ENCODE peak calls at places on chromosomes 13 and 19, in six cellular contexts. G is GM23248, I is RWPE2, Y is SK-N-SH, Q is ascending aorta, E is heart right ventricle. J is an unnamed sample.
A peak's percentile ranks its signal among the peaks of the same experiment; 100 is the strongest.

GRCh38 chr19:50555447-50556235 is 12.6 kb downstream of the LRRC4B start:
- DNase-seq in G (no peak), I (no peak), Y (peak; percentile 51), Q (no peak), E (peak; percentile 39), J (no peak)

GRCh38 chr13:88125055-88125454 is 453.9 kb downstream of the SLITRK5 start:
- DNase-seq in G (no peak), I (no peak), Y (no peak), Q (no peak), E (no peak), J (no peak)

GRCh38 chr19:13727798-13728197 is 36.5 kb upstream of the MRI1 start:
- DNase-seq in G (peak; percentile 78), I (no peak), Y (no peak), Q (no peak), E (no peak), J (no peak)

GRCh38 chr19:16000024-16000687 is 51.3 kb downstream of the OR10H4 start:
- DNase-seq in G (no peak), I (no peak), Y (no peak), Q (no peak), E (no peak), J (no peak)

GRCh38 chr13:50989476-50989875 is 79.9 kb downstream of the RNASEH2B start:
- DNase-seq in G (no peak), I (no peak), Y (peak; percentile 30), Q (no peak), E (no peak), J (no peak)

GRCh38 chr13:44759222-44759721 is 183.1 kb upstream of the TSC22D1 start:
- DNase-seq in G (peak; percentile 16), I (no peak), Y (no peak), Q (no peak), E (no peak), J (no peak)

GRCh38 chr13:101157261-101157660 is 259.0 kb downstream of the NALCN start:
- DNase-seq in G (peak; percentile 50), I (no peak), Y (no peak), Q (no peak), E (no peak), J (no peak)

GRCh38 chr13:94595006-94595942 is 678 bp downstream of the TGDS start:
- DNase-seq in G (peak; percentile 71), I (no peak), Y (peak; percentile 29), Q (no peak), E (no peak), J (no peak)

GRCh38 chr19:51521357-51521756 is 10.1 kb downstream of the SIGLEC6 start:
- DNase-seq in G (no peak), I (no peak), Y (no peak), Q (no peak), E (no peak), J (no peak)

GRCh38 chr13:23440821-23441608 is 7.5 kb upstream of the SACS start:
- DNase-seq in G (no peak), I (no peak), Y (no peak), Q (no peak), E (no peak), J (no peak)

GRCh38 chr13:29522044-29522685 is 73.3 kb downstream of the SLC7A1 start:
- DNase-seq in G (peak; percentile 98), I (no peak), Y (no peak), Q (no peak), E (no peak), J (no peak)

GRCh38 chr13:39776439-39776838 is 121.0 kb downstream of the COG6 start:
- DNase-seq in G (peak; percentile 45), I (no peak), Y (no peak), Q (no peak), E (no peak), J (no peak)

GRCh38 chr13:80010846-80011245 is 330.1 kb downstream of the SPRY2 start:
- DNase-seq in G (no peak), I (no peak), Y (no peak), Q (no peak), E (no peak), J (no peak)

GRCh38 chr19:50640368-50640767 is 687 bp upstream of the SYT3 start:
- DNase-seq in G (no peak), I (no peak), Y (no peak), Q (no peak), E (no peak), J (no peak)

GRCh38 chr13:50450279-50450678 is 393.2 kb downstream of the DLEU7 start:
- DNase-seq in G (no peak), I (no peak), Y (no peak), Q (no peak), E (no peak), J (no peak)

GRCh38 chr19:5621945-5622464 is 571 bp downstream of the SAFB2 start:
- DNase-seq in G (peak; percentile 60), I (no peak), Y (peak; percentile 29), Q (no peak), E (peak; percentile 21), J (no peak)

GRCh38 chr19:5622465-5623396 is at the start of the genes SAFB and SAFB2:
- DNase-seq in G (peak; percentile 100), I (peak; percentile 97), Y (peak; percentile 99), Q (peak; percentile 97), E (peak; percentile 100), J (peak; percentile 100)

GRCh38 chr19:5624154-5624663 is 1.3 kb downstream of the SAFB start:
- DNase-seq in G (peak; percentile 86), I (no peak), Y (peak; percentile 35), Q (no peak), E (peak; percentile 33), J (peak; percentile 72)

GRCh38 chr19:5623397-5624153 is 692 bp downstream of the SAFB start:
- DNase-seq in G (no peak), I (no peak), Y (peak; percentile 55), Q (no peak), E (peak; percentile 25), J (no peak)

GRCh38 chr19:5621311-5621944 is 1.1 kb downstream of the SAFB2 start:
- DNase-seq in G (no peak), I (no peak), Y (no peak), Q (no peak), E (no peak), J (no peak)
- H3K4me1 ChIP-seq in G (peaks cover 33% of the 10 kb centered on the region), I (peaks cover 20% of the 10 kb centered on the region), Y (peaks cover 34% of the 10 kb centered on the region), Q (peaks cover 44% of the 10 kb centered on the region), E (peaks cover 69% of the 10 kb centered on the region), J (peaks cover 44% of the 10 kb centered on the region)

GRCh38 chr19:10288662-10289166 is 1.0 kb upstream of the ICAM5 start:
- DNase-seq in G (peak; percentile 80), I (peak; percentile 81), Y (peak; percentile 83), Q (no peak), E (no peak), J (peak; percentile 79)

GRCh38 chr19:10290439-10290875 is 705 bp downstream of the ICAM5 start:
- DNase-seq in G (peak; percentile 73), I (no peak), Y (no peak), Q (no peak), E (no peak), J (no peak)

GRCh38 chr19:10290876-10291553 is 1.3 kb downstream of the ICAM5 start:
- DNase-seq in G (peak; percentile 80), I (peak; percentile 75), Y (peak; percentile 70), Q (no peak), E (peak; percentile 64), J (peak; percentile 92)

GRCh38 chr19:10289836-10290438 is at the start of gene ICAM5:
- DNase-seq in G (peak; percentile 74), I (peak; percentile 70), Y (no peak), Q (no peak), E (no peak), J (no peak)

DNA sequence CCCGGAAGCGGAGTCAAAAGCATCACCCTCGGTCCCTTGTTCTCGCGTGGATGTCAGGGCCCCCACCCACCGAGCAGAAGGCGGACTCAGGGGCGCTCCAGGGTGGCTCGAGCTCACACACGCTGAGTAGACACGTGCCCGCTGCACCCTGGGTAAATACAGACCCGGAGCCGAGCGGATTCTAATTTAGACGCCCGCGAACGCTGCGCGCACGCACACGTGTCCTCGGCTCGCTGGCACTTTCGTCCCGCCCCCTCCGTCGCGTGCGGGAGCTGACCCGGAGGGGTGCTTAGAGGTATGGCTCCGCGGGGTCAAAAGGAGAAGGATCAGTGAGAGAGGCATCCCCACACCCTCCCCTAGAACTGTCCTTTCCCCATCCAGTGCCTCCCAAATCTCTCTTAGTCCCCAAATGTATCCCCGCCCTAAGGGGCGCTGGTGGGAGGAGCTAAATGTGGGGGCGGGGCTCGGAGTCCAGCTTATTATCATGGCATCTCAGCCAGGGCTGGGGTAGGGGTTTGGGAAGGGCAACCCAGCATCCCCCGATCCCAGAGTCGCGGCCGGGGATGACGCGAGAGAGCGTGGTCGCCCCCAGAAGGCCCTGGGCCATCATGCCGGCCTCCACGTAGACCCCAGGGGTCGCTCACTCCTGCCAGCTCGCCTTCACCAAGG is 451 bp upstream of the ICAM5 start:
- DNase-seq in G (peak; percentile 93), I (peak; percentile 86), Y (peak; percentile 68), Q (no peak), E (no peak), J (peak; percentile 86)
- H3K27me3 ChIP-seq in G (no peaks in the 10 kb centered on the region), I (no peaks in the 10 kb centered on the region), Y (no peaks in the 10 kb centered on the region), Q (peaks cover 13% of the 10 kb centered on the region), E (peaks cover 72% of the 10 kb centered on the region), J (peaks cover 33% of the 10 kb centered on the region)

DNA sequence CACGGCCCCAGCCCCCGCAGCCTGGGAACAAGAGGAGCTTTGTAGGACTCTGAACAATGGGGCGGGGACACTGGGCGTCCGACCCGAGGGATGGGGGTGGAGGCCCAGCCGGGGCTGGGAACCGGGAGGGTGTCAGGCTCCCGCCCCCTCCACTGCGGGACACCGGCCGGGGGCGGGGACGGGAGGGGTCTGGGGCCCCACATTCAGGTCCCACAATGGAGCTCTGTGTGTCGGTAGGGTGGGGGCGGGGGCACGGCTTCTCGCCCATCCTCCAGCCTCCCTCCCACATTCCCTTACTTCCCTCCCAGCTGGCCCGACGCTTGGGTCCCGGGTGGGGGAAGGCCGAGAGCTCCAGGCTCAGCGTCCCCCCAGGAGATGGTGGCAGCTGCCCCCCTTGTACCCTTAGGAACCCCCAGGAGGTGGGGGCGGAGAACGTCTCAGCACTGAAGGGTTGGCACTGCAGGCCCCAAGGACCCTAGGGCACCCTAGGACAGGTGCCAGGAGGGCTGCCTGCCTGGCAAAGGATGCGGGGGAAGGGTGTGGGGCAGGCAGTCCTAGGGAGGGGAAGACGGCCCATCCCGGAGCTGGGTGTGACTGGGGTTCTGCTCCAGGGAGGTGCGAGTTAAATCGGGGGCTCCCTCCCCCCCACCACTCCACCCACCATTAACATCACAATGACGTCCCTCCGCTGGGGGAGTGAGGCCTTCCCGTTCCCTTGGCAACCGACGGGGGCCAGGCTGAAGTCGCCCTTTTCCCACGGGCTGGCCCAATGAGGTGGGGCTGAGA is 5.3 kb downstream of the TTYH1 start:
- DNase-seq in G (no peak), I (no peak), Y (no peak), Q (no peak), E (peak; percentile 45), J (no peak)
- H3K4me3 ChIP-seq in G (no peak overlapping the region), I (no peak overlapping the region), Y (no peak overlapping the region), Q (no peak overlapping the region), E (peak overlapping the region; percentile 34), J (no peak overlapping the region)

GRCh38 chr19:17473041-17473440 is 2.7 kb downstream of the SLC27A1 start:
- DNase-seq in G (peak; percentile 88), I (no peak), Y (no peak), Q (no peak), E (no peak), J (no peak)
- H3K4me1 ChIP-seq in G (peaks cover 50% of the 10 kb centered on the region), I (peaks cover 7% of the 10 kb centered on the region), Y (peaks cover 15% of the 10 kb centered on the region), Q (peaks cover 24% of the 10 kb centered on the region), E (peaks cover 55% of the 10 kb centered on the region), J (peaks cover 31% of the 10 kb centered on the region)

GRCh38 chr19:31346660-31347059 is 2.6 kb downstream of the TSHZ3 start:
- DNase-seq in G (no peak), I (no peak), Y (no peak), Q (no peak), E (no peak), J (no peak)
- H3K27me3 ChIP-seq in G (no peaks in the 10 kb centered on the region), I (no peaks in the 10 kb centered on the region), Y (no peaks in the 10 kb centered on the region), Q (no peaks in the 10 kb centered on the region), E (peaks cover 1% of the 10 kb centered on the region), J (peaks cover 4% of the 10 kb centered on the region)